ENCODE peak calls at places on chromosomes 13 and 19, in four cellular contexts. F is HepG2, C is HCT116, O is SK-N-SH. W is an unnamed sample.

GRCh38 chr19:48511800-48512503 is at the start of gene LMTK3:
- DNase-seq in F (no peak), C (no peak), O (peak; percentile 97), W (peak; percentile 75)

GRCh38 chr13:45411631-45412030 is 6.5 kb downstream of the SLC25A30 start:
- DNase-seq in F (no peak), C (no peak), O (no peak), W (no peak)

GRCh38 chr19:28633223-28634030 is 579.5 kb downstream of the UQCRFS1 start:
- DNase-seq in F (no peak), C (no peak), O (peak; percentile 52), W (peak; percentile 61)

GRCh38 chr19:8054169-8054568 is 1.6 kb downstream of the CCL25 start:
- DNase-seq in F (no peak), C (no peak), O (no peak), W (no peak)

GRCh38 chr13:24096659-24097058 is 63.9 kb upstream of the SPATA13 start:
- DNase-seq in F (no peak), C (no peak), O (no peak), W (no peak)

GRCh38 chr13:93265800-93266199 is 39.2 kb downstream of the GPC6 start:
- DNase-seq in F (no peak), C (no peak), O (no peak), W (no peak)

GRCh38 chr19:4199699-4200293 is 17.3 kb downstream of the ANKRD24 start:
- DNase-seq in F (peak; percentile 34), C (no peak), O (peak; percentile 53), W (peak; percentile 78)

GRCh38 chr13:38697628-38698333 is 10.9 kb downstream of the FREM2 start:
- DNase-seq in F (no peak), C (no peak), O (no peak), W (no peak)

GRCh38 chr19:48739835-48740704 is at the start of gene RASIP1:
- DNase-seq in F (no peak), C (no peak), O (no peak), W (no peak)

GRCh38 chr13:82688400-82688999 is 1193.8 kb downstream of the SLITRK1 start:
- DNase-seq in F (no peak), C (no peak), O (no peak), W (no peak)

GRCh38 chr13:28037399-28037798 is 48.9 kb upstream of the URAD start:
- DNase-seq in F (no peak), C (peak; percentile 56), O (no peak), W (no peak)

GRCh38 chr19:4043966-4044365 is 22.7 kb downstream of the ZBTB7A start:
- DNase-seq in F (no peak), C (no peak), O (no peak), W (no peak)

GRCh38 chr13:79780240-79780639 is 299.3 kb downstream of the NDFIP2 start:
- DNase-seq in F (no peak), C (no peak), O (no peak), W (no peak)

GRCh38 chr19:55385749-55386514 is at the start of gene RPL28:
- DNase-seq in F (peak; percentile 96), C (peak; percentile 97), O (peak; percentile 94), W (peak; percentile 92)

GRCh38 chr13:41565221-41565620 is 107.9 kb downstream of the RGCC start:
- DNase-seq in F (peak; percentile 24), C (no peak), O (no peak), W (no peak)

GRCh38 chr13:42991892-42992584 is at the start of gene EPSTI1:
- DNase-seq in F (no peak), C (no peak), O (no peak), W (no peak)

GRCh38 chr13:100951031-100951430 is 276.4 kb upstream of the TMTC4 start:
- DNase-seq in F (no peak), C (no peak), O (no peak), W (no peak)

GRCh38 chr13:45765464-45765863 is 63.3 kb downstream of the CBY2 start:
- DNase-seq in F (no peak), C (no peak), O (no peak), W (no peak)

GRCh38 chr13:34343413-34343812 is 525.5 kb downstream of the RFC3 start:
- DNase-seq in F (no peak), C (no peak), O (no peak), W (no peak)

GRCh38 chr19:43782689-43783231 is 2.0 kb upstream of the KCNN4 start:
- DNase-seq in F (no peak), C (no peak), O (no peak), W (peak; percentile 58)

GRCh38 chr13:38670627-38671026 is 16.2 kb upstream of the FREM2 start:
- DNase-seq in F (no peak), C (no peak), O (no peak), W (no peak)

GRCh38 chr13:59562924-59563323 is 600.8 kb downstream of the DIAPH3 start:
- DNase-seq in F (no peak), C (no peak), O (no peak), W (no peak)

GRCh38 chr19:49746206-49746958 is 16.7 kb downstream of the TSKS start:
- DNase-seq in F (peak; percentile 36), C (peak; percentile 90), O (peak; percentile 81), W (peak; percentile 85)

GRCh38 chr19:4063369-4064072 is 3.2 kb downstream of the ZBTB7A start:
- DNase-seq in F (no peak), C (no peak), O (no peak), W (no peak)

GRCh38 chr19:17475541-17476115 is 5.3 kb downstream of the SLC27A1 start:
- DNase-seq in F (peak; percentile 93), C (peak; percentile 69), O (no peak), W (no peak)

GRCh38 chr19:32817252-32817912 is 52.2 kb downstream of the SLC7A9 start:
- DNase-seq in F (peak; percentile 59), C (no peak), O (no peak), W (no peak)

GRCh38 chr13:90910240-90910639 is 437.2 kb upstream of the MIR17HG start:
- DNase-seq in F (no peak), C (no peak), O (peak; percentile 19), W (no peak)

GRCh38 chr13:94412870-94413269 is 66.6 kb downstream of the DCT start:
- DNase-seq in F (no peak), C (no peak), O (no peak), W (no peak)
- TF ChIP-seq REST in F (no peak), C (no peak), O (no peak), W (no peak)

GRCh38 chr13:95915102-95915501 is 138.1 kb downstream of the UGGT2 start:
- DNase-seq in F (no peak), C (no peak), O (no peak), W (no peak)
- TF ChIP-seq REST in F (no peak), C (no peak), O (no peak), W (no peak)

GRCh38 chr19:11485245-11485837 is 4.5 kb upstream of the ELAVL3 start:
- DNase-seq in F (no peak), C (no peak), O (peak; percentile 20), W (no peak)
- TF ChIP-seq REST in F (no peak), C (no peak), O (no peak), W (no peak)

GRCh38 chr19:1924320-1924961 is 16.5 kb upstream of the CSNK1G2 start:
- DNase-seq in F (no peak), C (no peak), O (no peak), W (no peak)
- TF ChIP-seq REST in F (no peak), C (no peak), O (no peak), W (no peak)

DNA sequence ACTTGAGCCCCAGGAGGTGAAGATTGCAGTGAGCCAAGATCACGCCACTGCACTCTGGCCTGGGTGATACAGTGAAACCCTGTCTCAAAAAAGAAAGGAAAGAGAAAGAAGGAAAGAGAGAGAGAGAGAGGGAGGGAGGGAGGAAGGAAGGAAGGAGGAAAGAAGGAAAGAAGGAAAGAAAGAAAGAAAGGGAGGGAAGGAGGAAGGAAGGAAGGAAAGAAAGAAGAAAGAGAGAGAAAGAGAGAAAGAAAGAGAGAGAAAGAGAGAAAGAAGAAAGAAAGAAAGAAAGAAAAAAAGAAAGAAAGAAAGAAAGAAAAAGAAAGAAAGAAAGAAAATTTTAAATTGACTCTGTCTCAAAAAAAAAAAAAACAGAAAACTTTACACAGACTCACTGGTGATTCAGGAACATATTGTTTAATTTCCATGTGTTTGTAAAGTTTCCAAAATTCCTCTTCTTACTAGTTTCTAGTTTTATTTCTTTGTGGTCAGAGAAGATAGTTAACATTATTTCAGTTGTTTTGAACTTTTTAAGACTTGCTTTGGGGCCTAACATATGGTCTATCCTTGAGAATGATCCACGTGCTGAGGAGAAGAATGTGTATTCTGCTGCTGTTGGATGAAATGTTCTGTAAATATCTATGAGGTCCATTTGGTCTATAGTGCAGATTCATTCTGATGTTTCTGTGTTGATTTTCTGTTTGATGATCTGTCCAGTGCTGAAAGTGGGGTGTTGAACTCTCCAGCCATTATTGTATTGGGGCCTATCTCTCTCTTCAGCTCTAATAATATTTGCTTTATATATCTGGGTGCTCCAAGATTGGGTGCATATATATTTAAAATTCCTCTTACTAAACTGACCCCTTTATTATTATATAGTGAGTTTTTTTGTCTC is 204.4 kb upstream of the SERP2 start:
- DNase-seq in F (no peak), C (no peak), O (no peak), W (no peak)
- TF ChIP-seq REST in F (no peak), C (peak; percentile 48), O (peak; percentile 89), W (peak; percentile 71)

DNA sequence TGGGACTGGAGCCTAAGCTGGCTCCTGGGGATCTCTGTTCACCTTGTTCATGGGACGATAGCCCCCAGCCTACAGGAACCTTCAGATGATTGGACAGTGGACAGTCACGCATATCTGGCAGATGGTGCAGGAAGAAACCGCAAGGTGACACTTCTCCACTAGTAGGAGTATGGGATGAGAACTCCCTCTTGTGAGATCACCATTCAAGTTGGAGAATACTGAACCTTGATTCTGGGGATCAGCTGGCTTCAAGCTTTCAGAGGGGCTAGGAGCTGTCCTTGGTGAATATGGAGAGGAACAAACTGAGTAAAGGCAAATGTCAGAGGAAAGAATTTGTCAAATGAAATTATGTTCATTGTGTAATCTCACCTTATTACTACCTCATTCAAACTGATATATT is 204.5 kb downstream of the PDS5B start:
- DNase-seq in F (peak; percentile 5), C (no peak), O (no peak), W (peak; percentile 26)
- TF ChIP-seq REST in F (no peak), C (no peak), O (peak; percentile 83), W (peak; percentile 22)

GRCh38 chr19:6066661-6067646 is 43.3 kb downstream of the RFX2 start:
- DNase-seq in F (peak; percentile 97), C (no peak), O (peak; percentile 90), W (peak; percentile 86)
- TF ChIP-seq REST in F (no peak), C (no peak), O (no peak), W (no peak)

DNA sequence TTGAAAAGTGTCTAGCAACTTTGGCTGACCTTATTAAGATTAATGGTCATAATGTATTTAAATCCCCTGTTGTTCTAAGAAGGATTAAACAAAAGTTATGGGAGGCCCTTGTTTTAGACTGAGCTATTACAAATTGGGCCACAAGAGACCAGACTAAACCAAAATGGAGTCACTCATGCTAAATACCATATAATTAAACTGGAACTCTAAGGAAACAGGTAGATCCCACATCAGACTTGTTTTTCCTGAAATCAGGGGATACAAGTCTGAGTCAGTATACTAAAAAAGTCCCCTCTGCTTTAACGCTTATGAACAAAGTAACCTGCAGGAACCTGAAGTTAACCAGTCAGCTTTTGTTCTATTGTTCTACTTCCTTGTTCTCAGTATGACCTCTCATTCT is 305.9 kb upstream of the SGCG start:
- DNase-seq in F (no peak), C (no peak), O (no peak), W (no peak)
- TF ChIP-seq REST in F (no peak), C (no peak), O (no peak), W (no peak)

W was measured in A549.